ENCODE peak calls at places on chromosomes 5 and 9, in nine cellular contexts. S is posterior cingulate gyrus; F is prostate gland; X is activated T-helper 9 cell treated with anti-CD3 and anti-CD28 coated beads, Interleukin-2, amount 50 U/mL, for 16 hours; P is neural crest cell; Z is NCI-H1417; R is nucleus accumbens; N is H7; T is A172. L is an unnamed sample.

GRCh38 chr9:112703304-112703703 is 14.6 kb downstream of the INIP start:
- DNase-seq in S (no peak), F (no peak), X (no peak), P (no peak), Z (no peak), R (no peak), N (no peak), T (no peak), L (no peak)

GRCh38 chr5:14062178-14062577 is 81.0 kb upstream of the TRIO start:
- DNase-seq in S (no peak), F (no peak), X (no peak), P (no peak), Z (no peak), R (no peak), N (no peak), T (peak), L (no peak)

GRCh38 chr5:168765220-168766037 is 186.3 kb upstream of the PANK3 start:
- DNase-seq in S (no peak), F (no peak), X (no peak), P (no peak), Z (no peak), R (no peak), N (no peak), T (no peak), L (peak)

GRCh38 chr5:159442210-159442850 is 112.0 kb upstream of the IL12B start:
- DNase-seq in S (no peak), F (no peak), X (no peak), P (no peak), Z (no peak), R (no peak), N (peak), T (peak), L (no peak)

GRCh38 chr9:135498381-135499126 is 1.9 kb upstream of the MRPS2 start:
- DNase-seq in S (no peak), F (no peak), X (no peak), P (no peak), Z (no peak), R (no peak), N (no peak), T (no peak), L (no peak)

GRCh38 chr9:119938871-119939270 is 569.6 kb upstream of the BRINP1 start:
- DNase-seq in S (no peak), F (no peak), X (no peak), P (no peak), Z (no peak), R (no peak), N (no peak), T (no peak), L (no peak)

GRCh38 chr5:178688551-178688950 is 41.9 kb downstream of the ZNF354A start:
- DNase-seq in S (no peak), F (no peak), X (no peak), P (no peak), Z (no peak), R (no peak), N (no peak), T (no peak), L (no peak)

GRCh38 chr5:10588779-10589447 is 25.0 kb downstream of the ANKRD33B start:
- DNase-seq in S (no peak), F (no peak), X (no peak), P (no peak), Z (no peak), R (no peak), N (no peak), T (no peak), L (no peak)

GRCh38 chr9:89430995-89431394 is 66.9 kb downstream of the SEMA4D start:
- DNase-seq in S (no peak), F (no peak), X (no peak), P (no peak), Z (no peak), R (no peak), N (no peak), T (peak), L (no peak)

L was measured in amygdala.